ENCODE peak calls at places on chromosomes 16 and 17, in nine cellular contexts. One of them, this sample, is unnamed.

GRCh38 chr16:85370881-85371651 is 242.1 kb upstream of the GSE1 start:
- DNase-seq in MM.1S: no peak
- DNase-seq in mesenchymal stem cell: peak
- DNase-seq in GM12878: no peak
- DNase-seq in neural progenitor cell: no peak
- DNase-seq in OCI-LY7: no peak
- DNase-seq in IMR-90: no peak
- DNase-seq in PC-3: no peak
- DNase-seq in fibroblast of lung: peak
- DNase-seq in this sample: no peak

GRCh38 chr17:80855968-80856862 is 135.4 kb upstream of the CHMP6 start:
- DNase-seq in MM.1S: no peak
- DNase-seq in mesenchymal stem cell: peak
- DNase-seq in GM12878: peak
- DNase-seq in neural progenitor cell: no peak
- DNase-seq in OCI-LY7: no peak
- DNase-seq in IMR-90: peak
- DNase-seq in PC-3: peak
- DNase-seq in fibroblast of lung: peak
- DNase-seq in this sample: no peak

GRCh38 chr17:48582750-48583069 is 4.6 kb upstream of the HOXB4 start:
- DNase-seq in MM.1S: no peak
- DNase-seq in mesenchymal stem cell: no peak
- DNase-seq in GM12878: no peak
- DNase-seq in neural progenitor cell: no peak
- DNase-seq in OCI-LY7: no peak
- DNase-seq in IMR-90: no peak
- DNase-seq in PC-3: no peak
- DNase-seq in fibroblast of lung: no peak
- DNase-seq in this sample: no peak

GRCh38 chr16:17365211-17365541 is 105.6 kb downstream of the XYLT1 start:
- DNase-seq in MM.1S: no peak
- DNase-seq in mesenchymal stem cell: no peak
- DNase-seq in GM12878: no peak
- DNase-seq in neural progenitor cell: no peak
- DNase-seq in OCI-LY7: no peak
- DNase-seq in IMR-90: no peak
- DNase-seq in PC-3: no peak
- DNase-seq in fibroblast of lung: no peak
- DNase-seq in this sample: no peak

GRCh38 chr16:22705799-22706198 is 108.2 kb upstream of the HS3ST2 start:
- DNase-seq in MM.1S: no peak
- DNase-seq in mesenchymal stem cell: no peak
- DNase-seq in GM12878: no peak
- DNase-seq in neural progenitor cell: no peak
- DNase-seq in OCI-LY7: no peak
- DNase-seq in IMR-90: no peak
- DNase-seq in PC-3: no peak
- DNase-seq in fibroblast of lung: no peak
- DNase-seq in this sample: no peak

GRCh38 chr17:38605230-38605851 is 411 bp downstream of the SRCIN1 start:
- DNase-seq in MM.1S: no peak
- DNase-seq in mesenchymal stem cell: no peak
- DNase-seq in GM12878: no peak
- DNase-seq in neural progenitor cell: peak
- DNase-seq in OCI-LY7: no peak
- DNase-seq in IMR-90: no peak
- DNase-seq in PC-3: no peak
- DNase-seq in fibroblast of lung: no peak
- DNase-seq in this sample: peak

GRCh38 chr16:29729116-29729521 is 16.7 kb downstream of the C16orf54 start:
- DNase-seq in MM.1S: peak
- DNase-seq in mesenchymal stem cell: peak
- DNase-seq in GM12878: no peak
- DNase-seq in neural progenitor cell: peak
- DNase-seq in OCI-LY7: peak
- DNase-seq in IMR-90: peak
- DNase-seq in PC-3: peak
- DNase-seq in fibroblast of lung: peak
- DNase-seq in this sample: no peak

GRCh38 chr17:73196500-73196899 is 3.6 kb downstream of the COG1 start:
- DNase-seq in MM.1S: no peak
- DNase-seq in mesenchymal stem cell: peak
- DNase-seq in GM12878: no peak
- DNase-seq in neural progenitor cell: peak
- DNase-seq in OCI-LY7: no peak
- DNase-seq in IMR-90: no peak
- DNase-seq in PC-3: no peak
- DNase-seq in fibroblast of lung: peak
- DNase-seq in this sample: peak

GRCh38 chr16:31006086-31006385 is 4.4 kb downstream of the STX1B start:
- DNase-seq in MM.1S: no peak
- DNase-seq in mesenchymal stem cell: no peak
- DNase-seq in GM12878: no peak
- DNase-seq in neural progenitor cell: no peak
- DNase-seq in OCI-LY7: no peak
- DNase-seq in IMR-90: peak
- DNase-seq in PC-3: no peak
- DNase-seq in fibroblast of lung: no peak
- DNase-seq in this sample: no peak

GRCh38 chr17:57373756-57374155 is 117.4 kb downstream of the MSI2 start:
- DNase-seq in MM.1S: no peak
- DNase-seq in mesenchymal stem cell: no peak
- DNase-seq in GM12878: no peak
- DNase-seq in neural progenitor cell: no peak
- DNase-seq in OCI-LY7: no peak
- DNase-seq in IMR-90: no peak
- DNase-seq in PC-3: no peak
- DNase-seq in fibroblast of lung: no peak
- DNase-seq in this sample: no peak

GRCh38 chr17:72282439-72283029 is 161.7 kb downstream of the SOX9 start:
- DNase-seq in MM.1S: peak
- DNase-seq in mesenchymal stem cell: no peak
- DNase-seq in GM12878: no peak
- DNase-seq in neural progenitor cell: no peak
- DNase-seq in OCI-LY7: no peak
- DNase-seq in IMR-90: no peak
- DNase-seq in PC-3: no peak
- DNase-seq in fibroblast of lung: no peak
- DNase-seq in this sample: no peak

DNA sequence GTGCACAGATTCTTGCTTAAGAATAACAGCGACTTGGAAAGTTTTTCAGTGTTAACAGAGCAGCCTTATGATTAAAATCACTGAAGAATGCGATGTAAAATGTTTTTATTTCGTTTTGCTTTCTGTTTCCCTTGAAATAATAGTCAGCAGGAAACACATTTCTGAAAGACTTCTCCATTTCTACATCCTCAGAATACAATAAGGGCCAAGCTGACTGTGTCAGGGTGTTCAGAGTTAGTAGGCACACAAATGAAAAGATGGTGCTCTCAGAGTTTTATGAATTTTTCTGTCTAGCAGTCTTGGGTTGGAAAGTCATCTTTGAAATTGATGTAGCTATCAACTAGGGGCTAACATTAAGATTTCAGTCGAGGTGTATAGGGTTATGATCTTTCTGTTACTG is 582.9 kb upstream of the RBFOX1 start:
- DNase-seq in MM.1S: no peak
- DNase-seq in mesenchymal stem cell: no peak
- DNase-seq in GM12878: no peak
- DNase-seq in neural progenitor cell: no peak
- DNase-seq in OCI-LY7: no peak
- DNase-seq in IMR-90: no peak
- DNase-seq in PC-3: no peak
- DNase-seq in fibroblast of lung: no peak
- DNase-seq in this sample: no peak
- H2AFZ ChIP-seq in MM.1S: no peak
- H2AFZ ChIP-seq in mesenchymal stem cell: no peak
- H2AFZ ChIP-seq in GM12878: no peak
- H2AFZ ChIP-seq in neural progenitor cell: no peak
- H2AFZ ChIP-seq in OCI-LY7: no peak
- H2AFZ ChIP-seq in IMR-90: no peak
- H2AFZ ChIP-seq in PC-3: no peak
- H2AFZ ChIP-seq in fibroblast of lung: no peak
- H2AFZ ChIP-seq in this sample: no peak

GRCh38 chr17:64262125-64262421 is 987 bp downstream of the TEX2 start:
- DNase-seq in MM.1S: no peak
- DNase-seq in mesenchymal stem cell: no peak
- DNase-seq in GM12878: no peak
- DNase-seq in neural progenitor cell: no peak
- DNase-seq in OCI-LY7: no peak
- DNase-seq in IMR-90: no peak
- DNase-seq in PC-3: no peak
- DNase-seq in fibroblast of lung: no peak
- DNase-seq in this sample: no peak

GRCh38 chr17:64262422-64263260 is at the start of gene TEX2:
- DNase-seq in MM.1S: peak
- DNase-seq in mesenchymal stem cell: peak
- DNase-seq in GM12878: no peak
- DNase-seq in neural progenitor cell: peak
- DNase-seq in OCI-LY7: peak
- DNase-seq in IMR-90: no peak
- DNase-seq in PC-3: peak
- DNase-seq in fibroblast of lung: no peak
- DNase-seq in this sample: peak

GRCh38 chr17:64261422-64262124 is 1.5 kb downstream of the TEX2 start:
- DNase-seq in MM.1S: no peak
- DNase-seq in mesenchymal stem cell: no peak
- DNase-seq in GM12878: no peak
- DNase-seq in neural progenitor cell: no peak
- DNase-seq in OCI-LY7: no peak
- DNase-seq in IMR-90: no peak
- DNase-seq in PC-3: no peak
- DNase-seq in fibroblast of lung: no peak
- DNase-seq in this sample: no peak

GRCh38 chr17:64259922-64260321 is 3.1 kb downstream of the TEX2 start:
- DNase-seq in MM.1S: no peak
- DNase-seq in mesenchymal stem cell: peak
- DNase-seq in GM12878: no peak
- DNase-seq in neural progenitor cell: no peak
- DNase-seq in OCI-LY7: no peak
- DNase-seq in IMR-90: peak
- DNase-seq in PC-3: peak
- DNase-seq in fibroblast of lung: peak
- DNase-seq in this sample: no peak

GRCh38 chr17:64264891-64265290 is 1.8 kb upstream of the TEX2 start:
- DNase-seq in MM.1S: no peak
- DNase-seq in mesenchymal stem cell: no peak
- DNase-seq in GM12878: no peak
- DNase-seq in neural progenitor cell: no peak
- DNase-seq in OCI-LY7: no peak
- DNase-seq in IMR-90: no peak
- DNase-seq in PC-3: no peak
- DNase-seq in fibroblast of lung: no peak
- DNase-seq in this sample: no peak
- H2AFZ ChIP-seq in MM.1S: no peak
- H2AFZ ChIP-seq in mesenchymal stem cell: no peak
- H2AFZ ChIP-seq in GM12878: no peak
- H2AFZ ChIP-seq in neural progenitor cell: no peak
- H2AFZ ChIP-seq in OCI-LY7: no peak
- H2AFZ ChIP-seq in IMR-90: peak
- H2AFZ ChIP-seq in PC-3: no peak
- H2AFZ ChIP-seq in fibroblast of lung: no peak
- H2AFZ ChIP-seq in this sample: no peak

GRCh38 chr16:12089492-12090161 is 113.1 kb downstream of the SNX29 start:
- DNase-seq in MM.1S: no peak
- DNase-seq in mesenchymal stem cell: peak
- DNase-seq in GM12878: no peak
- DNase-seq in neural progenitor cell: peak
- DNase-seq in OCI-LY7: peak
- DNase-seq in IMR-90: peak
- DNase-seq in PC-3: no peak
- DNase-seq in fibroblast of lung: peak
- DNase-seq in this sample: peak

GRCh38 chr16:12087901-12088364 is 111.4 kb downstream of the SNX29 start:
- DNase-seq in MM.1S: no peak
- DNase-seq in mesenchymal stem cell: no peak
- DNase-seq in GM12878: no peak
- DNase-seq in neural progenitor cell: no peak
- DNase-seq in OCI-LY7: peak
- DNase-seq in IMR-90: no peak
- DNase-seq in PC-3: no peak
- DNase-seq in fibroblast of lung: no peak
- DNase-seq in this sample: no peak

GRCh38 chr16:12092347-12092882 is 115.9 kb downstream of the SNX29 start:
- DNase-seq in MM.1S: no peak
- DNase-seq in mesenchymal stem cell: peak
- DNase-seq in GM12878: no peak
- DNase-seq in neural progenitor cell: no peak
- DNase-seq in OCI-LY7: no peak
- DNase-seq in IMR-90: peak
- DNase-seq in PC-3: peak
- DNase-seq in fibroblast of lung: peak
- DNase-seq in this sample: no peak

GRCh38 chr16:12091569-12092346 is 115.2 kb downstream of the SNX29 start:
- DNase-seq in MM.1S: no peak
- DNase-seq in mesenchymal stem cell: peak
- DNase-seq in GM12878: no peak
- DNase-seq in neural progenitor cell: peak
- DNase-seq in OCI-LY7: no peak
- DNase-seq in IMR-90: no peak
- DNase-seq in PC-3: peak
- DNase-seq in fibroblast of lung: no peak
- DNase-seq in this sample: no peak

GRCh38 chr16:12090162-12090552 is 113.6 kb downstream of the SNX29 start:
- DNase-seq in MM.1S: no peak
- DNase-seq in mesenchymal stem cell: no peak
- DNase-seq in GM12878: no peak
- DNase-seq in neural progenitor cell: peak
- DNase-seq in OCI-LY7: no peak
- DNase-seq in IMR-90: no peak
- DNase-seq in PC-3: no peak
- DNase-seq in fibroblast of lung: no peak
- DNase-seq in this sample: peak
- H2AFZ ChIP-seq in MM.1S: no peak
- H2AFZ ChIP-seq in mesenchymal stem cell: no peak
- H2AFZ ChIP-seq in GM12878: no peak
- H2AFZ ChIP-seq in neural progenitor cell: peak
- H2AFZ ChIP-seq in OCI-LY7: no peak
- H2AFZ ChIP-seq in IMR-90: peak
- H2AFZ ChIP-seq in PC-3: no peak
- H2AFZ ChIP-seq in fibroblast of lung: no peak
- H2AFZ ChIP-seq in this sample: no peak

DNA sequence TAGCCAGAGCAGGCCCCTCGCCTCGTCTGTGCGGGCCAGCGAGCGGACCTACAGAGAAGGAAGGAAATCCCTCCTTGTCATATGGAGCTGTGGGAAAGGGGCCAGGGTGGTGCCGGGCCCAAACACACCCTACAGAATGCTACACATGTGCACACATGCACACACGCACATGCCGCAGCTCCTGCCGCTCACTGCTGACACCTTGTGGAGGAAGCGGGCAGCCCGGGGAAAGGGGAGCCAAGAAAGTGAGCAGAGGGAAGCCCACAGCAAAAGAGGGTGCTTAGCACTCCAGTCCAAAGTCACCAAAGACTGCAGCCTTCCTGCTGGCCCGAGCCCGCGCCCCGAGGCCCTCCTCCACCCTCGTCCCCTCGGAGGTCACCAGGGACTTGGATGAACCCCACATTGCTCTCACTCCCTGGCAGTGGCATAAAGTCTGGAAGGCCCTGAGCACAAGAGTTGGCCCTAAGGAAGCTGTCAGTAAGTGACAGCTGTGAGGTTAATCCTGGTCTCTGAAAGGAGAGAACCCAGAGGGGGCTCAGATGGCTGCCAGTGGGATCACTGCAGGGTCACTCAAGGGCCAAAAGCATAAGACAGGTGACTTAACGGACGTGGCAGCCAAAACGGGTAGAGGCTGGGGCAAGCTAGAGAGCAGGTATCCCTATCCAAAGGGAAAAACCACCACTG is 68.2 kb downstream of the MYO18A start:
- DNase-seq in MM.1S: peak
- DNase-seq in mesenchymal stem cell: peak
- DNase-seq in GM12878: no peak
- DNase-seq in neural progenitor cell: peak
- DNase-seq in OCI-LY7: peak
- DNase-seq in IMR-90: peak
- DNase-seq in PC-3: peak
- DNase-seq in fibroblast of lung: peak
- DNase-seq in this sample: peak
- H2AFZ ChIP-seq in MM.1S: no peak
- H2AFZ ChIP-seq in mesenchymal stem cell: no peak
- H2AFZ ChIP-seq in GM12878: no peak
- H2AFZ ChIP-seq in neural progenitor cell: no peak
- H2AFZ ChIP-seq in OCI-LY7: no peak
- H2AFZ ChIP-seq in IMR-90: peak
- H2AFZ ChIP-seq in PC-3: peak
- H2AFZ ChIP-seq in fibroblast of lung: no peak
- H2AFZ ChIP-seq in this sample: no peak